ENCODE peak calls at places on chromosomes 13 and 19, in seven cellular contexts. One of them, this sample, is unnamed.

GRCh38 chr19:37243206-37243632 is 25.2 kb downstream of the ZNF383 start:
- DNase-seq in prostate gland: no peak
- DNase-seq in stomach: no peak
- DNase-seq in SK-N-SH: no peak
- DNase-seq in HL-60: no peak
- DNase-seq in Panc1: no peak
- DNase-seq in sigmoid colon: no peak
- DNase-seq in this sample: no peak

GRCh38 chr13:109700176-109700575 is 86.2 kb downstream of the IRS2 start:
- DNase-seq in HL-60: peak
- DNase-seq in sigmoid colon: peak
- DNase-seq in stomach: peak
- DNase-seq in Panc1: no peak
- DNase-seq in SK-N-SH: peak
- DNase-seq in prostate gland: no peak
- DNase-seq in this sample: no peak

GRCh38 chr19:45130888-45131615 is 29.7 kb downstream of the NKPD1 start:
- DNase-seq in stomach: peak
- DNase-seq in sigmoid colon: no peak
- DNase-seq in prostate gland: peak
- DNase-seq in HL-60: no peak
- DNase-seq in Panc1: no peak
- DNase-seq in SK-N-SH: no peak
- DNase-seq in this sample: no peak

GRCh38 chr13:95137096-95137495 is 164.2 kb downstream of the ABCC4 start:
- DNase-seq in HL-60: peak
- DNase-seq in SK-N-SH: peak
- DNase-seq in sigmoid colon: no peak
- DNase-seq in prostate gland: no peak
- DNase-seq in stomach: no peak
- DNase-seq in Panc1: no peak
- DNase-seq in this sample: no peak

GRCh38 chr19:56838930-56839664 is 1.4 kb downstream of the PEG3 start:
- DNase-seq in HL-60: peak
- DNase-seq in Panc1: no peak
- DNase-seq in SK-N-SH: peak
- DNase-seq in stomach: peak
- DNase-seq in prostate gland: peak
- DNase-seq in sigmoid colon: peak
- DNase-seq in this sample: no peak

GRCh38 chr19:16901491-16902175 is 12.8 kb downstream of the F2RL3 start:
- DNase-seq in Panc1: no peak
- DNase-seq in stomach: no peak
- DNase-seq in SK-N-SH: peak
- DNase-seq in HL-60: no peak
- DNase-seq in sigmoid colon: no peak
- DNase-seq in prostate gland: no peak
- DNase-seq in this sample: no peak

GRCh38 chr19:3849092-3849491 is 19.7 kb downstream of the ZFR2 start:
- DNase-seq in sigmoid colon: no peak
- DNase-seq in SK-N-SH: peak
- DNase-seq in prostate gland: no peak
- DNase-seq in Panc1: no peak
- DNase-seq in stomach: peak
- DNase-seq in HL-60: peak
- DNase-seq in this sample: no peak

GRCh38 chr13:40149611-40150283 is 494.3 kb downstream of the COG6 start:
- DNase-seq in sigmoid colon: peak
- DNase-seq in prostate gland: peak
- DNase-seq in HL-60: no peak
- DNase-seq in stomach: no peak
- DNase-seq in Panc1: no peak
- DNase-seq in SK-N-SH: no peak
- DNase-seq in this sample: no peak

GRCh38 chr19:44587863-44588752 is 25.3 kb upstream of the IGSF23 start:
- DNase-seq in stomach: no peak
- DNase-seq in HL-60: peak
- DNase-seq in SK-N-SH: no peak
- DNase-seq in sigmoid colon: no peak
- DNase-seq in prostate gland: no peak
- DNase-seq in Panc1: peak
- DNase-seq in this sample: no peak

GRCh38 chr19:32316034-32316433 is 29.4 kb upstream of the ZNF507 start:
- DNase-seq in HL-60: no peak
- DNase-seq in Panc1: no peak
- DNase-seq in stomach: no peak
- DNase-seq in sigmoid colon: no peak
- DNase-seq in SK-N-SH: no peak
- DNase-seq in prostate gland: no peak
- DNase-seq in this sample: no peak

GRCh38 chr19:55181740-55182139 is 1.7 kb upstream of the SYT5 start:
- DNase-seq in Panc1: no peak
- DNase-seq in sigmoid colon: no peak
- DNase-seq in prostate gland: no peak
- DNase-seq in stomach: no peak
- DNase-seq in SK-N-SH: no peak
- DNase-seq in HL-60: no peak
- DNase-seq in this sample: no peak

GRCh38 chr13:70923863-70924752 is 815.9 kb upstream of the KLHL1 start:
- DNase-seq in prostate gland: no peak
- DNase-seq in sigmoid colon: no peak
- DNase-seq in SK-N-SH: no peak
- DNase-seq in HL-60: no peak
- DNase-seq in stomach: no peak
- DNase-seq in Panc1: no peak
- DNase-seq in this sample: no peak

GRCh38 chr13:50449465-50449864 is 394.0 kb downstream of the DLEU7 start:
- DNase-seq in prostate gland: no peak
- DNase-seq in SK-N-SH: no peak
- DNase-seq in sigmoid colon: no peak
- DNase-seq in stomach: no peak
- DNase-seq in Panc1: no peak
- DNase-seq in HL-60: no peak
- DNase-seq in this sample: no peak

DNA sequence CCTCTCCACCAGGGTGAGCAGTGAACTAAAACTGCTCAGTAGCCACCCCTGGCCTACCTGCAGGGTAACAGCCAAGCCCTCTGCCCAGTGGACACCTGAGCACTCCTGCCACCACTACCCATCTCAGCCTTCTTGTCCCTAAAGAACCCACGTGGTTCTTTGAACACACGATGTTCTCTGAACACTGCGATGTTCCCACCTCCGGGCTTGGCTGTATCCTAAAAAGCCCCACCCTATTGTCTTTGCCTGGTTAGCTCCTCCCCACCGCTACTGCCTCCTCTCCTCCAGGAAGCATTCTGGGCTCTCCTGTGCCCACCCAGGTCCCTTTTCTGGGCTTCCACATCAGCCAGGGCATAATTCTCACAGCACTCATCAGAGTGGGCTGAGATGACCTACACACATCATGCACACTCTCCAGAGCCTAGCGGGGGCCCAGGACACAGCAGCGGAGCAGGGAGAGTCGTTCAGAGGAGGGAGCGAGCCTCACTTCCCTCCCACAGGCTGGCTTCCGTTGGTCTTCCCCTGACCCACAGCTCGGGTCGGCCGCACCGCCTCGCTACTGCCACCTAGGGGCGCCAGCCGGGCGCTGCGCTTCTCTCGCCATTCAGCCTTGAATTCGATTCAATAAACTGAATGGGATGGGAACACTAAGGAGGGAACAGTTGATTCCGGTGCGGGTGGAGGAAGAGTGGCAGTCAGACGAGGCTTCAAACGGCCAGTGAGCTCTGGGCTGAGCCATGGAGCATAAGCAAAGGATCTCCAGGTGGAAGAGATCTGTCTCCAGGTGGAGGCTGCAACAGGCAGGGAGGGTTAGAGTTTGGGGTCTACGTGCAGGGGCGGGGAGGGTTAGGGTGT is 3.2 kb downstream of the ELAVL1 start:
- DNase-seq in SK-N-SH: peak
- DNase-seq in Panc1: peak
- DNase-seq in prostate gland: peak
- DNase-seq in sigmoid colon: peak
- DNase-seq in stomach: peak
- DNase-seq in HL-60: peak
- DNase-seq in this sample: peak
- TF ChIP-seq POLR2AphosphoS5 in SK-N-SH: no peak
- TF ChIP-seq POLR2AphosphoS5 in Panc1: no peak
- TF ChIP-seq POLR2AphosphoS5 in prostate gland: peak
- TF ChIP-seq POLR2AphosphoS5 in sigmoid colon: no peak
- TF ChIP-seq POLR2AphosphoS5 in stomach: no peak
- TF ChIP-seq POLR2AphosphoS5 in HL-60: no peak
- TF ChIP-seq POLR2AphosphoS5 in this sample: no peak

DNA sequence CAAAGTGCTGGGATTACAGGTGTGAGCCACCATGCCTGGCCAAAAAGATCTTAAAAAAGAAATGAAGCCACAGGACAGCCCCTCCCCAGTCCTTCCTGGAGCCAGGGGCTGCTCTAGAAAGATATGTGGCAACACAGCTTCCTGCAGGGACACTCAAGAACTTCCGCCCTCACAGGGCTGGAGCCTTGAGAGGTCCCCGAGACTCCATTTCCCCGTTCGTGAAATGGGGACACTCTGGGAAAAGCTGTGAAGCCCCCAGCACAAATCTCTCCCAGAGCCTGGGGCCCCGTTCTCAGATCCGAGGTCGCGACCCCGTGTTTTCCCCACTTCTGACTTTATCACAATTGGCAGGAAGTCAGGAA is 2.5 kb upstream of the GPX4 start:
- DNase-seq in Panc1: no peak
- DNase-seq in prostate gland: no peak
- DNase-seq in HL-60: peak
- DNase-seq in SK-N-SH: no peak
- DNase-seq in stomach: peak
- DNase-seq in sigmoid colon: peak
- DNase-seq in this sample: no peak
- TF ChIP-seq POLR2AphosphoS5 in Panc1: no peak
- TF ChIP-seq POLR2AphosphoS5 in prostate gland: no peak
- TF ChIP-seq POLR2AphosphoS5 in HL-60: no peak
- TF ChIP-seq POLR2AphosphoS5 in SK-N-SH: no peak
- TF ChIP-seq POLR2AphosphoS5 in stomach: no peak
- TF ChIP-seq POLR2AphosphoS5 in sigmoid colon: no peak
- TF ChIP-seq POLR2AphosphoS5 in this sample: no peak

DNA sequence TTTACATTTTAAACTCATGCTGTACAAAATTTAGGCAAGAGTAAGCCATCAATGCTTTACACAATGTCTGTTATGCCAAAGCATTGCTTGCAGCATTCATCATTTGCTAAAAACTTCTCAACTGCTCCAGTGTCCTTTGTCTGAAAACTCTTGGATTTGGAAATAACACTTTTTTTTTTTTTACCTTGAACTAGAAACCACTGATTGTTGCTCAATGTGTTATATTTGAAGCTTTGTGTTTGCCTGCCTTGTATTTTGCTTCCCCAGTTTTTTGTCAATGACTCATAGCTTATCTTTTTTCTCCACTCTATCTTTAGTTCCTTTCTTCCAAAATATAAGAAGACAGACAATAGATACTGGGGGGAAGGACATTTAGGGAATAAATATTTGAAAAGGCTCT is 31.3 kb downstream of the CCDC122 start:
- DNase-seq in HL-60: peak
- DNase-seq in stomach: no peak
- DNase-seq in prostate gland: no peak
- DNase-seq in SK-N-SH: no peak
- DNase-seq in Panc1: no peak
- DNase-seq in sigmoid colon: no peak
- DNase-seq in this sample: no peak
- TF ChIP-seq POLR2AphosphoS5 in HL-60: no peak
- TF ChIP-seq POLR2AphosphoS5 in stomach: no peak
- TF ChIP-seq POLR2AphosphoS5 in prostate gland: no peak
- TF ChIP-seq POLR2AphosphoS5 in SK-N-SH: no peak
- TF ChIP-seq POLR2AphosphoS5 in Panc1: no peak
- TF ChIP-seq POLR2AphosphoS5 in sigmoid colon: no peak
- TF ChIP-seq POLR2AphosphoS5 in this sample: no peak

GRCh38 chr13:77022341-77022740 is 4.6 kb downstream of the FBXL3 start:
- DNase-seq in Panc1: no peak
- DNase-seq in sigmoid colon: no peak
- DNase-seq in stomach: no peak
- DNase-seq in SK-N-SH: no peak
- DNase-seq in HL-60: peak
- DNase-seq in prostate gland: no peak
- DNase-seq in this sample: no peak

GRCh38 chr13:77026255-77026782 is 640 bp downstream of the FBXL3 start:
- DNase-seq in prostate gland: peak
- DNase-seq in SK-N-SH: peak
- DNase-seq in sigmoid colon: peak
- DNase-seq in HL-60: peak
- DNase-seq in stomach: peak
- DNase-seq in Panc1: no peak
- DNase-seq in this sample: peak

GRCh38 chr13:77029436-77029835 is 2.5 kb upstream of the FBXL3 start:
- DNase-seq in stomach: no peak
- DNase-seq in HL-60: no peak
- DNase-seq in sigmoid colon: no peak
- DNase-seq in SK-N-SH: no peak
- DNase-seq in prostate gland: no peak
- DNase-seq in Panc1: no peak
- DNase-seq in this sample: no peak

GRCh38 chr13:77028202-77028601 is 1.2 kb upstream of the FBXL3 start:
- DNase-seq in prostate gland: no peak
- DNase-seq in sigmoid colon: no peak
- DNase-seq in HL-60: no peak
- DNase-seq in Panc1: no peak
- DNase-seq in stomach: no peak
- DNase-seq in SK-N-SH: no peak
- DNase-seq in this sample: no peak

DNA sequence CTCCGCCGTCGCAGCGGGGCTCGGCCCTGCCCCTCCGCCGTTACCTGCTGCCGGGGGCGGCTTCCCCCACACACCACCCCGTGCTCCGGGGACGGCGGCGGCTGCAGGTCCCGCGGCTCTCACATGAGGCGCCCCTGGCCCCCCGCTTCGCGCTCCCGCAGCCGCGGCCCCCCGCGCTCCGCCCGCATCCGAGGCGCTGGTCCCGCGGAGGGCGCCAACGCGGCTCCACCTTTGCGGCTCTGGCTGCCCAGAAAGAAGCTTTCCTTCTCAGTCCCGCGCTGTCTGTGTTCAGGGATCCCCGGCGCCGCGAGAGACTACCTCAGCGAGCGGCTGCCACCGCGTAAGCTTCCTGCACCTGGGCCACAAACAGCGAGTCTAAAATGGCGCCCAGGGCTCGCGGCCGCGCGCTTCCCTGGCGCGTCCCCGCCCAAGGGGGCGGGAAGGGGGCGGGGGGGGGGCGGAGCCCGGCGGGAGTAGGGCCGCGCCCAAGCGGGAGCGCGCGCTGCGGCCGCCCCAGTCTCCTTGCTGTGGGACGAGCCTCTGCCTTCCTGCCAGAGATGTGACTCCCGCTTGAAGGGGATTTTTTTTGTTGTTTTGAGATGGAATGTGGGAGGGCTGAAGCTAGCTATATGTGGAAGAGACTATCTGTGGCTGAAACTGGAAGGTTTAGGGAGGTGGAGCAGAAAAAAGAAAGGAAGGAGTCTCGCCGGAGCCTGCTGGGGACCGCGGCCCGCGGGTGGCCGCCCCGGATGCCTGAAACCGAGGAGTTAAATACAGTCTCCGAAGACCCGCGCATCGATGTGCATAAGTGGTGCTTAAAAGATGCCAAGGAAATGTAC is at the start of gene FBXL3:
- DNase-seq in SK-N-SH: peak
- DNase-seq in sigmoid colon: peak
- DNase-seq in prostate gland: peak
- DNase-seq in Panc1: no peak
- DNase-seq in HL-60: peak
- DNase-seq in stomach: peak
- DNase-seq in this sample: peak
- TF ChIP-seq POLR2AphosphoS5 in SK-N-SH: peak
- TF ChIP-seq POLR2AphosphoS5 in sigmoid colon: peak
- TF ChIP-seq POLR2AphosphoS5 in prostate gland: peak
- TF ChIP-seq POLR2AphosphoS5 in Panc1: peak
- TF ChIP-seq POLR2AphosphoS5 in HL-60: peak
- TF ChIP-seq POLR2AphosphoS5 in stomach: no peak
- TF ChIP-seq POLR2AphosphoS5 in this sample: peak